ENCODE peak calls at places on chromosomes 4 and X, in eight cellular contexts. T is A549, X is PC-3, R is left ventricle myocardium inferior, G is AG10803, S is MCF 10A, A is left lung, B is nephron progenitor cell. K is an unnamed sample.

GRCh38 chrX:5644786-5645185 is 583.9 kb downstream of the NLGN4X start:
- DNase-seq in X (no peak), S (no peak), G (no peak), B (no peak), R (no peak), T (no peak), A (no peak), K (no peak)

GRCh38 chr4:5500165-5500564 is 208.2 kb downstream of the EVC2 start:
- DNase-seq in T (peak; percentile 10), B (no peak), X (peak; percentile 67), R (no peak), G (peak; percentile 12), A (no peak), S (no peak), K (no peak)

GRCh38 chr4:7297374-7297773 is 105.0 kb downstream of the SORCS2 start:
- DNase-seq in S (no peak), G (no peak), R (no peak), T (no peak), B (no peak), X (no peak), A (peak; percentile 28), K (no peak)

GRCh38 chr4:159608434-159608833 is 505.6 kb downstream of the RAPGEF2 start:
- DNase-seq in T (no peak), G (no peak), A (no peak), B (no peak), R (no peak), X (peak; percentile 6), S (peak; percentile 57), K (no peak)

GRCh38 chrX:116272328-116272727 is 101.8 kb downstream of the AGTR2 start:
- DNase-seq in A (no peak), B (no peak), T (peak; percentile 12), R (no peak), X (peak; percentile 90), G (peak; percentile 95), S (peak; percentile 95), K (no peak)

GRCh38 chr4:8515316-8516060 is 64.7 kb upstream of the GPR78 start:
- DNase-seq in S (peak; percentile 38), R (no peak), T (no peak), G (peak; percentile 91), A (peak; percentile 61), X (no peak), B (no peak), K (no peak)

GRCh38 chrX:81120936-81121351 is 80.8 kb downstream of the HMGN5 start:
- DNase-seq in A (no peak), B (peak; percentile 47), S (peak; percentile 79), R (peak; percentile 16), X (peak; percentile 62), T (peak; percentile 13), G (peak; percentile 33), K (peak; percentile 10)

GRCh38 chr4:13559414-13559813 is 15.1 kb upstream of the NKX3-2 start:
- DNase-seq in X (peak; percentile 76), A (no peak), S (peak; percentile 52), B (no peak), G (peak; percentile 85), R (no peak), T (no peak), K (no peak)

GRCh38 chrX:129544780-129545179 is 4.7 kb downstream of the OCRL start:
- DNase-seq in B (no peak), X (no peak), S (no peak), R (no peak), A (no peak), G (no peak), T (no peak), K (no peak)

GRCh38 chr4:27009539-27009938 is 148.9 kb downstream of the STIM2 start:
- DNase-seq in S (peak; percentile 17), X (peak; percentile 9), T (no peak), A (no peak), G (peak; percentile 21), R (no peak), B (no peak), K (no peak)

GRCh38 chr4:5124876-5125275 is 73.6 kb downstream of the STK32B start:
- DNase-seq in R (no peak), G (no peak), S (no peak), A (no peak), T (no peak), X (no peak), B (no peak), K (no peak)

GRCh38 chr4:4392501-4393183 is 5.7 kb downstream of the NSG1 start:
- DNase-seq in R (no peak), G (no peak), S (peak; percentile 89), B (no peak), X (no peak), A (no peak), T (no peak), K (no peak)

GRCh38 chr4:143618811-143619210 is 81.7 kb downstream of the FREM3 start:
- DNase-seq in B (no peak), S (no peak), A (no peak), X (no peak), T (no peak), G (no peak), R (no peak), K (no peak)

DNA sequence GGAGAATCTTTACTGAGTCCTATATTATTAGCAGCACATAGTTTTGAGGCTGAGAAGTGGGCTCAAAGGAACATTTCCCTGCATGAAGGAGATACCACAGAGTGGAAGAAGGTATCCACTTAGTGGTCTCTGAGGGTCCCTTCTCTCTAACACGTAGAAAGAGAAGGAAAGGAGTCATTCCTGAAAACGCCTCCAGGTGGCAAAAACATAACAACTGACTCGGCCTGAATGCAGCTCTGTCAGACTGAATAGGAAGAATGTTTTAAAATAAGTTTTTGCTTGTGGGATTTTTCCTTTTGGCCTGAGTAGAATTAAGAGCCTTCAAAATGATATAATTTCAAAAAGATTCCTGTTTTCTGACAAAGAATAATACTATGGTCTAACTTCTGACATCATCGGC is 23.3 kb downstream of the RPGR start:
- DNase-seq in S (peak; percentile 47), T (no peak), A (no peak), G (no peak), B (no peak), X (peak; percentile 33), R (no peak), K (no peak)
- TF ChIP-seq CTCF in S (peak; percentile 30), T (no peak), A (no peak), G (peak; percentile 33), B (peak; percentile 40), X (peak; percentile 60), R (peak; percentile 37), K (no peak)

DNA sequence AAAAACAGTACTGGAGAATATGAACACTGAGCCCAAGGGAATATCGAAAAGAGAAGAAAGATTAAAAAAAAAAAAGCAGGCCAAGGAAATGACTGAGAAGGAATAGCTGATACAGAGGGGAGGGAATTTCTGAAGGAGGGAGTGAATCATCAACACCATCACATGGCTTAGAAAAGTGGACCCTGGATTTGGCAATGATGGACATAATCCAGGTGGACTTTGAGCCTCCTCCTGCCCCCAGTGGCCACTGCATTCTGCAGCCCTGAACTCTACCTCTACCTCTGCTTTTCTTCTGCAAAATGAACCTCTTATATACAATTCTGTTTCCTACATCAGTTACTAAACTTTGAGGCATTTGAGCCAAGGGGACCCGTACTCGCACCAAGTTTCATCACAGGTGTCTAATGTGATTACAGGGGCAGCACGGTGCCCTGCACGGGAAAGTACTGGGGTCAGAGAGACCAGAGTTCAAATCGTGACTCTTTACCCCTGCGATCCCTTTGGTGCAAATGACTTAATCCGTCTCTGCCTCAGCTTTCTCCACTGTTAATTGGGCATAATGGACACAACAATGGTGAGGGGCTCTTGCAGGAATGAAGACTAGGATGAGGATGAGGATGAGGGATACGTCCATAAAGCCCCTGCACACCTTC is 1.1 kb downstream of the OCIAD2 start:
- DNase-seq in T (peak; percentile 54), S (peak; percentile 82), X (peak; percentile 59), B (no peak), A (no peak), G (peak; percentile 31), R (no peak), K (no peak)
- TF ChIP-seq CTCF in T (no peak), S (no peak), X (peak; percentile 37), B (no peak), A (no peak), G (peak; percentile 24), R (no peak), K (no peak)

GRCh38 chrX:2967012-2967411 is 37.9 kb upstream of the ARSD start:
- DNase-seq in X (no peak), G (no peak), S (no peak), R (no peak), B (no peak), A (no peak), T (no peak), K (no peak)

GRCh38 chrX:2967584-2967983 is 38.4 kb upstream of the ARSD start:
- DNase-seq in G (no peak), X (no peak), S (no peak), A (no peak), T (no peak), R (no peak), B (no peak), K (no peak)

GRCh38 chrX:2969021-2969420 is 37.3 kb upstream of the ARSH start:
- DNase-seq in R (no peak), A (no peak), T (no peak), S (no peak), B (no peak), G (no peak), X (no peak), K (no peak)

GRCh38 chrX:2965965-2966364 is 36.8 kb upstream of the ARSD start:
- DNase-seq in B (no peak), R (no peak), G (no peak), A (no peak), S (no peak), T (no peak), X (no peak), K (no peak)

DNA sequence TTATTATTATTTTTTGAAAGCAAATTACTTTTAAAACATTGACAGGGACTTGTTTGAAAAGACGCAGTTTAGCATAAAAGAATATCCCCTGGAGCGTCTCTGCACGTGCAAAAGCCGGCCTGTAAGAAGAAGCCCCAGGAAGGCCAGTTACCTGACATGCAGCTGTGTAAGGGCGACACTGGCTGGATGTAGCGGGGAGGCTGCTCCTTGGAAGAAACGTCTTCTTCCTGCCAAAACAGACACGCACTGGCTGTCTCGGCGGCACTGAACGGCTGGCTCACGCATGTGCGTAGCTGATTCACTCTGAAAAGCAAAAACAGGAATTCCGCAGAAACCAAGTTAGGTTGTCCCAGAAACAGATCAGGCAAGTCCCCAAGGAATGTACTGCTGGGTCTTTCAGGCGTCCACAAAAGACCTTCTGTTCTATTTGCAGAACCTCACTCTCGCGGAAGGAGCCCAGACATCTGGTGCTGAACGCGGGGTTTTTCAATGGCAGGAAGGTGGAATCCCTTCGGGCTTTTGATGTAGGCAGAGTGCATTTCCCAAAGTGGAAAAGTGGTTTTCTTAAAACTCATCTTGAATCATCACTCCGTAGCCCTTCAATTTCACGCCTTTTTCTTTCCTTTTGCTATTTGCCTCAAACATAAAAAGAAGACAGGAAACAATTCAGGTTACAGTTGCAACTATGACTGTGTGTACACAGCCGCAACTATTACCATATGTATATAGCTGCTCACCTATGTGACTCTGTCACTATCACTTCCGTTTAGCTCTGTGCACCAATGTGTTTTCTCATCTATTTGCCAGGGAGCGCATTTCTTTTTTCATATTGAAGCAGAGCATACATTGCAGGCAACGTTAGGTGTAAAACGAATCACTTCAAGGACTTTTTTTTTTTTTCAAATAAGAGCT is 38.1 kb upstream of the ARSH start:
- DNase-seq in B (peak; percentile 5), T (no peak), A (no peak), X (peak; percentile 50), G (peak; percentile 50), R (no peak), S (peak; percentile 32), K (no peak)
- TF ChIP-seq CTCF in B (no peak), T (no peak), A (no peak), X (no peak), G (no peak), R (no peak), S (no peak), K (no peak)

GRCh38 chr4:25637581-25638220 is 17.9 kb upstream of the SLC34A2 start:
- DNase-seq in B (no peak), R (no peak), G (no peak), S (no peak), A (no peak), X (no peak), T (no peak), K (no peak)
- TF ChIP-seq CTCF in B (no peak), R (no peak), G (no peak), S (no peak), A (no peak), X (no peak), T (no peak), K (no peak)

K was measured in GM13977.